ENCODE peak calls at places on chromosomes 1 and 21, in six cellular contexts. N, W, T, I, E and U are unnamed samples.

GRCh38 chr1:107480548-107480947 is 339.7 kb downstream of the NTNG1 start:
- DNase-seq in N (no peak), W (peak), T (no peak), I (no peak), E (no peak), U (no peak)

GRCh38 chr1:227544067-227544655 is 19.2 kb upstream of the ZNF678 start:
- DNase-seq in N (no peak), W (no peak), T (no peak), I (no peak), E (no peak), U (no peak)

GRCh38 chr1:60102691-60103090 is 29.1 kb upstream of the C1orf87 start:
- DNase-seq in N (no peak), W (no peak), T (no peak), I (no peak), E (no peak), U (no peak)

GRCh38 chr1:151491641-151492040 is 19.5 kb upstream of the CGN start:
- DNase-seq in N (no peak), W (no peak), T (no peak), I (no peak), E (no peak), U (no peak)

GRCh38 chr1:207025144-207025880 is 7.2 kb downstream of the C1orf116 start:
- DNase-seq in N (peak), W (peak), T (no peak), I (no peak), E (no peak), U (no peak)

GRCh38 chr1:221845650-221846371 is 103.9 kb upstream of the DUSP10 start:
- DNase-seq in N (no peak), W (no peak), T (no peak), I (peak), E (no peak), U (no peak)

GRCh38 chr1:84758968-84759491 is 68.8 kb upstream of the SSX2IP start:
- DNase-seq in N (peak), W (peak), T (no peak), I (no peak), E (no peak), U (no peak)

GRCh38 chr21:34100789-34101188 is 27.4 kb downstream of the MRPS6 start:
- DNase-seq in N (peak), W (peak), T (no peak), I (no peak), E (no peak), U (no peak)

GRCh38 chr1:152621993-152622392 is 910 bp downstream of the LCE3A start:
- DNase-seq in N (no peak), W (no peak), T (no peak), I (no peak), E (no peak), U (no peak)

GRCh38 chr1:201544710-201545109 is 5.8 kb downstream of the NAV1 start:
- DNase-seq in N (no peak), W (no peak), T (no peak), I (no peak), E (no peak), U (no peak)

GRCh38 chr1:245154429-245155185 is at the start of gene KIF26B:
- DNase-seq in N (peak), W (peak), T (no peak), I (peak), E (no peak), U (no peak)

GRCh38 chr1:8381618-8382017 is 63.7 kb downstream of the SLC45A1 start:
- DNase-seq in N (no peak), W (no peak), T (no peak), I (no peak), E (no peak), U (no peak)

GRCh38 chr1:90534116-90534515 is 183.0 kb downstream of the BARHL2 start:
- DNase-seq in N (no peak), W (no peak), T (no peak), I (no peak), E (no peak), U (no peak)